ENCODE peak calls at places on chromosome 16, in eight cellular contexts. One of them, this sample, is unnamed.

GRCh38 chr16:85037721-85038120 is 10.1 kb downstream of the KIAA0513 start:
- DNase-seq in GM12878: no peak
- DNase-seq in neuronal stem cell: no peak
- DNase-seq in OCI-LY7: no peak
- DNase-seq in IMR-90: no peak
- DNase-seq in MM.1S: no peak
- DNase-seq in A549: no peak
- DNase-seq in osteoblast: no peak
- DNase-seq in this sample: no peak

GRCh38 chr16:74607967-74608356 is 1.0 kb upstream of the GLG1 start:
- DNase-seq in GM12878: no peak
- DNase-seq in neuronal stem cell: no peak
- DNase-seq in MM.1S: no peak
- DNase-seq in A549: no peak
- DNase-seq in OCI-LY7: no peak
- DNase-seq in IMR-90: peak
- DNase-seq in osteoblast: no peak
- DNase-seq in this sample: no peak

GRCh38 chr16:85916141-85916890 is 17.4 kb downstream of the IRF8 start:
- DNase-seq in A549: no peak
- DNase-seq in IMR-90: no peak
- DNase-seq in OCI-LY7: no peak
- DNase-seq in GM12878: no peak
- DNase-seq in neuronal stem cell: no peak
- DNase-seq in osteoblast: peak
- DNase-seq in MM.1S: no peak
- DNase-seq in this sample: no peak

GRCh38 chr16:8590161-8590688 is at the start of gene TMEM114:
- DNase-seq in osteoblast: no peak
- DNase-seq in A549: no peak
- DNase-seq in neuronal stem cell: no peak
- DNase-seq in OCI-LY7: no peak
- DNase-seq in IMR-90: no peak
- DNase-seq in MM.1S: no peak
- DNase-seq in GM12878: no peak
- DNase-seq in this sample: no peak

GRCh38 chr16:11312718-11313492 is 31.8 kb upstream of the PRM1 start:
- DNase-seq in IMR-90: peak
- DNase-seq in neuronal stem cell: no peak
- DNase-seq in OCI-LY7: no peak
- DNase-seq in GM12878: no peak
- DNase-seq in osteoblast: peak
- DNase-seq in A549: peak
- DNase-seq in MM.1S: peak
- DNase-seq in this sample: no peak

GRCh38 chr16:11955713-11956123 is 9.3 kb upstream of the TNFRSF17 start:
- DNase-seq in A549: no peak
- DNase-seq in OCI-LY7: no peak
- DNase-seq in neuronal stem cell: no peak
- DNase-seq in GM12878: no peak
- DNase-seq in osteoblast: peak
- DNase-seq in IMR-90: peak
- DNase-seq in MM.1S: no peak
- DNase-seq in this sample: peak

GRCh38 chr16:51524555-51525373 is 373.7 kb upstream of the SALL1 start:
- DNase-seq in neuronal stem cell: no peak
- DNase-seq in IMR-90: peak
- DNase-seq in osteoblast: no peak
- DNase-seq in OCI-LY7: no peak
- DNase-seq in MM.1S: no peak
- DNase-seq in GM12878: no peak
- DNase-seq in A549: peak
- DNase-seq in this sample: no peak

GRCh38 chr16:86220552-86220951 is 289.8 kb upstream of the FOXF1 start:
- DNase-seq in GM12878: no peak
- DNase-seq in osteoblast: peak
- DNase-seq in A549: no peak
- DNase-seq in IMR-90: peak
- DNase-seq in neuronal stem cell: no peak
- DNase-seq in OCI-LY7: no peak
- DNase-seq in MM.1S: no peak
- DNase-seq in this sample: no peak

GRCh38 chr16:75111514-75112280 is 4.9 kb downstream of the LDHD start:
- DNase-seq in GM12878: no peak
- DNase-seq in osteoblast: peak
- DNase-seq in OCI-LY7: no peak
- DNase-seq in A549: no peak
- DNase-seq in neuronal stem cell: no peak
- DNase-seq in IMR-90: no peak
- DNase-seq in MM.1S: no peak
- DNase-seq in this sample: no peak

GRCh38 chr16:71803305-71803690 is 5.3 kb downstream of the AP1G1 start:
- DNase-seq in neuronal stem cell: no peak
- DNase-seq in GM12878: no peak
- DNase-seq in A549: no peak
- DNase-seq in MM.1S: no peak
- DNase-seq in OCI-LY7: no peak
- DNase-seq in osteoblast: no peak
- DNase-seq in IMR-90: no peak
- DNase-seq in this sample: no peak

GRCh38 chr16:46927273-46927672 is 43.1 kb downstream of the GPT2 start:
- DNase-seq in neuronal stem cell: no peak
- DNase-seq in MM.1S: no peak
- DNase-seq in IMR-90: no peak
- DNase-seq in GM12878: no peak
- DNase-seq in osteoblast: no peak
- DNase-seq in A549: no peak
- DNase-seq in OCI-LY7: no peak
- DNase-seq in this sample: no peak

GRCh38 chr16:11499295-11500089 is 87.2 kb downstream of the LITAF start:
- DNase-seq in osteoblast: no peak
- DNase-seq in IMR-90: no peak
- DNase-seq in A549: peak
- DNase-seq in GM12878: no peak
- DNase-seq in neuronal stem cell: no peak
- DNase-seq in MM.1S: no peak
- DNase-seq in OCI-LY7: no peak
- DNase-seq in this sample: no peak

DNA sequence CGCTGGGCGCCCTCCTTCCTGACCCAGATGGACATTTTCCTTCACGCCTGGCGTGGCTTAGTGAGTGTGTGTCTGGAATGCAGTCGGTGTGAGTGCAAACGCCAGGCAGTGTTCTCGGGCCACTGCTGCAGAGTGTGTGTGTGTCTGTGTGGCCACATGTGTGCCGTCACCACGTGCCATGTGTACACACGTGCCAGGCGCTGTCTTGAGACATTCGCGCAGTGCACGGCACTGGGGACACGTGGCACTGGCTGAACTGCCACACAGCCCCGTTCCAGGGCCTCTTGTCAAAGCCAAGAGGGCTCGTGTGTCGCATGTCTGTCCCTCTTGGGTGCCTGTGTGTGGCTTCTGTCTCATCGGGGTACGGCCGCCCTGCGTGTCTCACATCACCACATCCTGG is 28.8 kb downstream of the MAPK8IP3 start:
- DNase-seq in OCI-LY7: no peak
- DNase-seq in IMR-90: no peak
- DNase-seq in MM.1S: no peak
- DNase-seq in neuronal stem cell: no peak
- DNase-seq in A549: no peak
- DNase-seq in GM12878: no peak
- DNase-seq in osteoblast: peak
- DNase-seq in this sample: no peak
- H3K4me2 ChIP-seq in OCI-LY7: no peak
- H3K4me2 ChIP-seq in IMR-90: no peak
- H3K4me2 ChIP-seq in MM.1S: no peak
- H3K4me2 ChIP-seq in neuronal stem cell: no peak
- H3K4me2 ChIP-seq in A549: no peak
- H3K4me2 ChIP-seq in GM12878: no peak
- H3K4me2 ChIP-seq in osteoblast: no peak
- H3K4me2 ChIP-seq in this sample: no peak

GRCh38 chr16:69395859-69396186 is 10.0 kb upstream of the TERF2 start:
- DNase-seq in IMR-90: no peak
- DNase-seq in neuronal stem cell: no peak
- DNase-seq in OCI-LY7: no peak
- DNase-seq in A549: no peak
- DNase-seq in osteoblast: no peak
- DNase-seq in GM12878: no peak
- DNase-seq in MM.1S: no peak
- DNase-seq in this sample: no peak

GRCh38 chr16:69399361-69399760 is 13.6 kb upstream of the TERF2 start:
- DNase-seq in IMR-90: peak
- DNase-seq in MM.1S: no peak
- DNase-seq in GM12878: no peak
- DNase-seq in OCI-LY7: no peak
- DNase-seq in osteoblast: no peak
- DNase-seq in neuronal stem cell: no peak
- DNase-seq in A549: no peak
- DNase-seq in this sample: no peak

GRCh38 chr16:69397821-69398521 is 12.2 kb upstream of the TERF2 start:
- DNase-seq in MM.1S: no peak
- DNase-seq in osteoblast: peak
- DNase-seq in neuronal stem cell: no peak
- DNase-seq in A549: peak
- DNase-seq in OCI-LY7: peak
- DNase-seq in GM12878: peak
- DNase-seq in IMR-90: peak
- DNase-seq in this sample: no peak

GRCh38 chr16:69396187-69397061 is 10.6 kb upstream of the TERF2 start:
- DNase-seq in A549: peak
- DNase-seq in MM.1S: peak
- DNase-seq in GM12878: peak
- DNase-seq in neuronal stem cell: peak
- DNase-seq in osteoblast: no peak
- DNase-seq in IMR-90: peak
- DNase-seq in OCI-LY7: peak
- DNase-seq in this sample: no peak

GRCh38 chr16:69393898-69394849 is 8.4 kb upstream of the TERF2 start:
- DNase-seq in osteoblast: peak
- DNase-seq in IMR-90: peak
- DNase-seq in A549: no peak
- DNase-seq in GM12878: no peak
- DNase-seq in OCI-LY7: no peak
- DNase-seq in MM.1S: no peak
- DNase-seq in neuronal stem cell: no peak
- DNase-seq in this sample: no peak
- H3K4me2 ChIP-seq in osteoblast: no peak
- H3K4me2 ChIP-seq in IMR-90: no peak
- H3K4me2 ChIP-seq in A549: peak
- H3K4me2 ChIP-seq in GM12878: no peak
- H3K4me2 ChIP-seq in OCI-LY7: no peak
- H3K4me2 ChIP-seq in MM.1S: no peak
- H3K4me2 ChIP-seq in neuronal stem cell: no peak
- H3K4me2 ChIP-seq in this sample: no peak

GRCh38 chr16:3487521-3488410 is 7.5 kb downstream of the C16orf90 start:
- DNase-seq in neuronal stem cell: no peak
- DNase-seq in OCI-LY7: no peak
- DNase-seq in IMR-90: no peak
- DNase-seq in MM.1S: no peak
- DNase-seq in GM12878: no peak
- DNase-seq in A549: no peak
- DNase-seq in osteoblast: peak
- DNase-seq in this sample: no peak
- H3K4me2 ChIP-seq in neuronal stem cell: peak
- H3K4me2 ChIP-seq in OCI-LY7: no peak
- H3K4me2 ChIP-seq in IMR-90: no peak
- H3K4me2 ChIP-seq in MM.1S: no peak
- H3K4me2 ChIP-seq in GM12878: no peak
- H3K4me2 ChIP-seq in A549: no peak
- H3K4me2 ChIP-seq in osteoblast: no peak
- H3K4me2 ChIP-seq in this sample: no peak

DNA sequence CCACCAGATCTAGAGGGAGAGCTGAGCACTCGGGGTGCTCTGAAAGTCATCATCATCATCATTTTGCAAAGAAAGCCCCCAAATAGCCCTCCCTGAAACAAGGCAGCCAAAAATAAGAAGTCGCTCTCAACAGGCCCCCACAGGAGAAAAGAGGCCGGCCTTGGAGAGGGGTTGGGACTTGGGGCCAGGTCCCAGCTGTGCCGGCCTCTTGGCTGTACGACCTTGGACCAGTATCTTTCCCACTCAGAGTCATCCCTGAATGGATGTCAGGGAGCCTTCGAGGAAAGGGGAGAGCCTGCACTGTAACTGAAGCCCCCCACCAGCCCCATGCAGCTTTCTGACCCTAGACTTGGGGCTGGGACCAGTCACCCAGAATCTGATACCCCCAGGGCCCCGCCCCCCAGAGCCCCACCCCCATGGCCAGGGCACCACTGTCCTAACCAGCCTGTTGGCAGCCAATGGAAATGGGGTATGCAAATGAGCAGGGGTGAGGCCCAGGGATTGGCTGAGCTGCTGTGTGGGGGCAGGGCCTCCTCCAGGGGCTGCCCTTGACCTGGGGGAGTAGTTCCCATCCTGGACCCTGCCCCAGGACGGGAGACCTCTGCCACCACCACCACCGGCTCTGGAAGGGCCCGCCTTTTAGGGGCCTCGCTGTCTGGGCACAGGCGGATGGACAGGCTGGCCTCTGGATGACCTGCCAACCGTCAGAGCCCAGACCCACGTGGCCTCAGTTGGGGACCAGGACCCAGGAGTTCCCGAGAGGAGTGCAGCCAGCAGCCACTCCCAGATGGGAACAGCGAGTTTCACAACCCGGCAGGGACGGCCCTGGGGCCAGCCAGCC is 15.4 kb downstream of the ZFPM1 start:
- DNase-seq in IMR-90: peak
- DNase-seq in MM.1S: no peak
- DNase-seq in osteoblast: peak
- DNase-seq in A549: peak
- DNase-seq in OCI-LY7: peak
- DNase-seq in GM12878: no peak
- DNase-seq in neuronal stem cell: peak
- DNase-seq in this sample: no peak
- H3K4me2 ChIP-seq in IMR-90: no peak
- H3K4me2 ChIP-seq in MM.1S: no peak
- H3K4me2 ChIP-seq in osteoblast: no peak
- H3K4me2 ChIP-seq in A549: no peak
- H3K4me2 ChIP-seq in OCI-LY7: no peak
- H3K4me2 ChIP-seq in GM12878: no peak
- H3K4me2 ChIP-seq in neuronal stem cell: peak
- H3K4me2 ChIP-seq in this sample: no peak

GRCh38 chr16:878071-878784 is 77.7 kb upstream of the GNG13 start:
- DNase-seq in OCI-LY7: peak
- DNase-seq in MM.1S: peak
- DNase-seq in osteoblast: peak
- DNase-seq in neuronal stem cell: no peak
- DNase-seq in IMR-90: peak
- DNase-seq in GM12878: no peak
- DNase-seq in A549: peak
- DNase-seq in this sample: no peak
- H3K4me2 ChIP-seq in OCI-LY7: no peak
- H3K4me2 ChIP-seq in MM.1S: no peak
- H3K4me2 ChIP-seq in osteoblast: no peak
- H3K4me2 ChIP-seq in neuronal stem cell: no peak
- H3K4me2 ChIP-seq in IMR-90: no peak
- H3K4me2 ChIP-seq in GM12878: no peak
- H3K4me2 ChIP-seq in A549: peak
- H3K4me2 ChIP-seq in this sample: no peak

GRCh38 chr16:30437511-30438046 is 7.7 kb upstream of the DCTPP1 start:
- DNase-seq in IMR-90: no peak
- DNase-seq in GM12878: no peak
- DNase-seq in MM.1S: no peak
- DNase-seq in OCI-LY7: no peak
- DNase-seq in A549: no peak
- DNase-seq in osteoblast: no peak
- DNase-seq in neuronal stem cell: no peak
- DNase-seq in this sample: no peak
- H3K4me2 ChIP-seq in IMR-90: no peak
- H3K4me2 ChIP-seq in GM12878: no peak
- H3K4me2 ChIP-seq in MM.1S: no peak
- H3K4me2 ChIP-seq in OCI-LY7: no peak
- H3K4me2 ChIP-seq in A549: peak
- H3K4me2 ChIP-seq in osteoblast: no peak
- H3K4me2 ChIP-seq in neuronal stem cell: no peak
- H3K4me2 ChIP-seq in this sample: no peak